ENCODE peak calls at places on chromosomes 2 and 18, in four cellular contexts. R is sigmoid colon, I is Panc1, O is spleen. Y is an unnamed sample. For H3K4me1, the result is how much of the 10 kb centered on the place peaks cover.

GRCh38 chr2:142425551-142425950 is 294.7 kb upstream of the LRP1B start:
- DNase-seq in R (no peak), I (no peak), O (no peak), Y (no peak)

GRCh38 chr18:6884944-6885343 is 155.4 kb downstream of the ARHGAP28 start:
- DNase-seq in R (no peak), I (no peak), O (no peak), Y (no peak)

GRCh38 chr2:8534729-8535397 is 147.0 kb upstream of the ID2 start:
- DNase-seq in R (peak), I (no peak), O (peak), Y (peak)

GRCh38 chr2:152243723-152244122 is 68.2 kb upstream of the STAM2 start:
- DNase-seq in R (no peak), I (no peak), O (no peak), Y (no peak)

GRCh38 chr2:26720322-26721166 is 28.0 kb downstream of the KCNK3 start:
- DNase-seq in R (peak), I (no peak), O (no peak), Y (peak)

GRCh38 chr2:9519250-9519649 is 36.4 kb downstream of the ADAM17 start:
- DNase-seq in R (no peak), I (no peak), O (no peak), Y (no peak)

GRCh38 chr2:207790898-207791297 is 21.2 kb upstream of the FZD5 start:
- DNase-seq in R (no peak), I (no peak), O (no peak), Y (no peak)

GRCh38 chr18:8751692-8752091 is 46.3 kb downstream of the MTCL1 start:
- DNase-seq in R (no peak), I (no peak), O (no peak), Y (no peak)

GRCh38 chr2:121501554-121501953 is 29.1 kb upstream of the RNU4ATAC start:
- DNase-seq in R (no peak), I (no peak), O (no peak), Y (no peak)

GRCh38 chr2:30336978-30337841 is 105.9 kb downstream of the LBH start:
- DNase-seq in R (no peak), I (no peak), O (peak), Y (no peak)

GRCh38 chr2:139201516-139201915 is 421.3 kb upstream of the NXPH2 start:
- DNase-seq in R (no peak), I (no peak), O (no peak), Y (no peak)

GRCh38 chr2:29066271-29066860 is 8.0 kb downstream of the PCARE start:
- DNase-seq in R (no peak), I (no peak), O (no peak), Y (no peak)

GRCh38 chr2:24819442-24820174 is 26.4 kb downstream of the CENPO start:
- DNase-seq in R (peak), I (no peak), O (peak), Y (peak)

GRCh38 chr2:191166111-191166755 is 15.4 kb upstream of the STAT4 start:
- DNase-seq in R (no peak), I (no peak), O (no peak), Y (peak)

GRCh38 chr2:70261501-70261900 is 3.6 kb downstream of the PCYOX1 start:
- DNase-seq in R (no peak), I (no peak), O (no peak), Y (no peak)

GRCh38 chr2:39099820-39100728 is 20.8 kb downstream of the SOS1 start:
- DNase-seq in R (no peak), I (no peak), O (no peak), Y (no peak)

GRCh38 chr2:231305221-231305620 is 90.3 kb upstream of the B3GNT7 start:
- DNase-seq in R (no peak), I (no peak), O (no peak), Y (no peak)

GRCh38 chr2:55901322-55901721 is 22.3 kb downstream of the EFEMP1 start:
- DNase-seq in R (no peak), I (no peak), O (no peak), Y (no peak)

GRCh38 chr2:224940618-224941017 is 101.7 kb downstream of the DOCK10 start:
- DNase-seq in R (no peak), I (no peak), O (no peak), Y (no peak)
- H3K4me1 ChIP-seq in R (under half), I (under half), O (half or more), Y (under half)

GRCh38 chr2:101341421-101341820 is 32.9 kb upstream of the RNF149 start:
- DNase-seq in R (no peak), I (no peak), O (no peak), Y (no peak)
- TF ChIP-seq CTCF in R (no peak), I (no peak), O (no peak), Y (no peak)

GRCh38 chr2:127067620-127068350 is 39.2 kb downstream of the BIN1 start:
- DNase-seq in R (peak), I (no peak), O (peak), Y (peak)
- TF ChIP-seq POLR2AphosphoS5 in R (no peak), I (no peak), O (no peak), Y (peak)

DNA sequence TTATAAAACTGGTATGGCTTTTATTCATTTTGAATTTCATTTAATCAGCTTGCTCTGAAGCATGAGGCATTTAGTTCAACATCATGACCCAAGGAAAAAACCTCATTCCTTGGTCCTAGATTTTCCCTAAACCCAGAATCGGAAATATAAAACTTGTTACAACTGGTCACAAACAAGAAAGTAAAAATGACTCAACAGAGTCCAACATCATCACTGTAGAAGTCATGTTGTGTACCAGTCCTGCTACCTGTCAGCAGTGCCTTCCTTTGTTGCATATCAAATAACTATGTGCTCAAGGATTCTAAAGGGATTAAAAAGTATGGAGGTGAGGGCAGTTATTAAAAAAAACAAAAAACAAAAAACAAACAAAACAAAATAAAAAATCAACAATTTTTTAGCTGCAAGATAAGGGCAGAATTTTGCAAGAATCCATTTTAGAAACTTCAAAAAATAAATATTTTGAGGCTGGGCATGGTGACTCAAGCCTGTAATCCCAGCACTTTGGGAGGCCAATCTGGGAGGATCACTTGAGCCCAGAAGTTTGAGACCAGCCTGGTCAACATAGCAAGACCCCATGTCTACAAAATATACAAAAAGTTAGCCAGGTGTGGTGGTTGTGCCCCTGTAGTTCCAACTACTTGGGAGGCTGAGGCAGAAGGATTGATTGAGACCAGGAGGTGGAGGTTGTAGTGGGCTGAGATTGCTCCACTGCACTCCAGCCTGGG is 18.4 kb downstream of the NCKAP1 start:
- DNase-seq in R (no peak), I (no peak), O (no peak), Y (no peak)
- H3K4me1 ChIP-seq in R (under half), I (under half), O (under half), Y (under half)

DNA sequence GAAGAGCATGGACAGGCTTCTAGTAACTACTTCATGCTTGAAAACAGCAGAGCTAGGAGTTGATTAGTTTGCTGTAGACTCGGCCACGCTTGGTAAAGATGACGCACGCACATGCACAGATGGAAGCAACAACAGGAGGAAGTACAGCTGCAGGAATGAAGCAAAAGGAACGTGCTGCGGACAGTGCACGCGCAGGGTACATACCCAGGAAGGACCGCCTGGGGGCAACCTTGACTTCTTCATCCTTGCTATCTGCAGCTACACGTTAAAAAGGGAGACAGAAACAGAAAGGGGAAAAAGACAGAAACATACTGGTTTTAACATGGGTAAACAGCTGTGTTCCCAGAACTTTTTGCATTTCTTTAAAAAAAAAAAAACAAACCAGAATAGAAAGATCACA is 17.7 kb downstream of the SLC66A2 start:
- DNase-seq in R (peak), I (no peak), O (peak), Y (no peak)
- TF ChIP-seq CTCF in R (no peak), I (no peak), O (no peak), Y (no peak)

DNA sequence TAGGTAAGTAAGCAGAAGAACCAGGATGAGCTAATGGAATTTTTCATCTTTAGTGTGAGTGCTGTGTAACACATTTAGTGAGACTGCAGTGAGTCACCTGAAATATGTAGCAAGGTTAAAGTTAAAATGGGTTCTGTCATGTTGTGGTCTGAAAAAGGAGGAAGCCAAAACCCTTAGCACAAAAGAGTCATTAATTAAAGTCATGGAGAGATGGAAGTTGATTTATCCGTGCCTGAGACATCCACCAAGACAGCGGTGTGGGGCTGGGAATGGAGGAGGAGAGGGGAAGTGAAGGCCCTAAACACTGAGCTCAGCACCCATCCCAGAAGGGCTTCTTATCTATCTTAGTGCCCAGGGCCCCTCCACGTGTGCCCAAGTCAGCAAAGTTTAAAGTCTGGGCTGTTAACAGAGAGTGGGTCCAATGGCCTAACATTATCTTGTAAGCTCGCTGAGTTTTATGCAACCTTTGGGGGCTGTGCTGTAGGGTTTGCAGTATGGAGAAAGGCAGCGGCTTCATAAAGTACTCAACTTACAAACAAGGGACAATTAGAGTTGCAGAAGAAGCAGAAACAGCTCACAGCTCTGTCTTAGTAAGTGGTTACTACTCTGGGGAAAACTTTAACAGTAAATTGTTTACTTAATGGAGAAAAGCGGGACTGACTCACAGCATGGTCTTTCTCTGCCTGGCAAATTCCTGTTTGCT is 9.3 kb downstream of the ENOSF1 start:
- DNase-seq in R (no peak), I (peak), O (no peak), Y (no peak)
- TF ChIP-seq POLR2AphosphoS5 in R (no peak), I (no peak), O (no peak), Y (no peak)

Y was measured in prostate gland.